ENCODE peak calls at places on chromosomes 12 and 14, in eight cellular contexts. One of them, this sample, is unnamed.

GRCh38 chr12:127459687-127460086 is 807.3 kb upstream of the TMEM132C start:
- DNase-seq in mesothelial cell of epicardium: no peak
- DNase-seq in heart right ventricle: no peak
- DNase-seq in AG04450: no peak
- DNase-seq in BE2C: no peak
- DNase-seq in lung: no peak
- DNase-seq in ovary: no peak
- DNase-seq in sigmoid colon: no peak
- DNase-seq in this sample: no peak

GRCh38 chr12:130164931-130165330 is 2.7 kb downstream of the FZD10 start:
- DNase-seq in mesothelial cell of epicardium: no peak
- DNase-seq in heart right ventricle: no peak
- DNase-seq in AG04450: no peak
- DNase-seq in BE2C: no peak
- DNase-seq in lung: no peak
- DNase-seq in ovary: no peak
- DNase-seq in sigmoid colon: no peak
- DNase-seq in this sample: no peak

GRCh38 chr12:132451836-132452195 is 38.1 kb upstream of the FBRSL1 start:
- DNase-seq in mesothelial cell of epicardium: no peak
- DNase-seq in heart right ventricle: no peak
- DNase-seq in AG04450: no peak
- DNase-seq in BE2C: no peak
- DNase-seq in lung: no peak
- DNase-seq in ovary: no peak
- DNase-seq in sigmoid colon: no peak
- DNase-seq in this sample: no peak

GRCh38 chr12:110270125-110270962 is 10.7 kb upstream of the ATP2A2 start:
- DNase-seq in mesothelial cell of epicardium: no peak
- DNase-seq in heart right ventricle: peak; percentile 57
- DNase-seq in AG04450: peak; percentile 42
- DNase-seq in BE2C: peak; percentile 68
- DNase-seq in lung: no peak
- DNase-seq in ovary: peak; percentile 51
- DNase-seq in sigmoid colon: peak; percentile 87
- DNase-seq in this sample: peak; percentile 45

GRCh38 chr12:19529933-19530630 is 90.8 kb downstream of the AEBP2 start:
- DNase-seq in mesothelial cell of epicardium: no peak
- DNase-seq in heart right ventricle: no peak
- DNase-seq in AG04450: no peak
- DNase-seq in BE2C: peak; percentile 16
- DNase-seq in lung: no peak
- DNase-seq in ovary: no peak
- DNase-seq in sigmoid colon: no peak
- DNase-seq in this sample: no peak

GRCh38 chr14:72617391-72618011 is 276.4 kb downstream of the DPF3 start:
- DNase-seq in mesothelial cell of epicardium: no peak
- DNase-seq in heart right ventricle: peak; percentile 67
- DNase-seq in AG04450: no peak
- DNase-seq in BE2C: peak; percentile 30
- DNase-seq in lung: no peak
- DNase-seq in ovary: peak; percentile 47
- DNase-seq in sigmoid colon: no peak
- DNase-seq in this sample: no peak

GRCh38 chr14:105314287-105315185 is at the start of gene PACS2:
- DNase-seq in mesothelial cell of epicardium: peak; percentile 81
- DNase-seq in heart right ventricle: peak; percentile 64
- DNase-seq in AG04450: peak; percentile 41
- DNase-seq in BE2C: peak; percentile 81
- DNase-seq in lung: peak; percentile 52
- DNase-seq in ovary: peak; percentile 89
- DNase-seq in sigmoid colon: peak; percentile 88
- DNase-seq in this sample: peak; percentile 56

GRCh38 chr14:87045241-87045640 is 947.7 kb downstream of the GALC start:
- DNase-seq in mesothelial cell of epicardium: no peak
- DNase-seq in heart right ventricle: no peak
- DNase-seq in AG04450: no peak
- DNase-seq in BE2C: no peak
- DNase-seq in lung: no peak
- DNase-seq in ovary: no peak
- DNase-seq in sigmoid colon: no peak
- DNase-seq in this sample: no peak

GRCh38 chr12:95473440-95473946 is 459 bp upstream of the METAP2 start:
- DNase-seq in mesothelial cell of epicardium: peak; percentile 40
- DNase-seq in heart right ventricle: peak; percentile 59
- DNase-seq in AG04450: no peak
- DNase-seq in BE2C: peak; percentile 25
- DNase-seq in lung: peak; percentile 47
- DNase-seq in ovary: no peak
- DNase-seq in sigmoid colon: no peak
- DNase-seq in this sample: no peak

GRCh38 chr12:43882578-43883178 is 46.8 kb downstream of the TMEM117 start:
- DNase-seq in mesothelial cell of epicardium: no peak
- DNase-seq in heart right ventricle: no peak
- DNase-seq in AG04450: peak; percentile 54
- DNase-seq in BE2C: peak; percentile 23
- DNase-seq in lung: no peak
- DNase-seq in ovary: no peak
- DNase-seq in sigmoid colon: no peak
- DNase-seq in this sample: no peak

GRCh38 chr14:55951366-55952206 is 166.6 kb upstream of the PELI2 start:
- DNase-seq in mesothelial cell of epicardium: no peak
- DNase-seq in heart right ventricle: no peak
- DNase-seq in AG04450: no peak
- DNase-seq in BE2C: no peak
- DNase-seq in lung: no peak
- DNase-seq in ovary: no peak
- DNase-seq in sigmoid colon: no peak
- DNase-seq in this sample: no peak

GRCh38 chr12:55931317-55931779 is 386 bp downstream of the DGKA start:
- DNase-seq in mesothelial cell of epicardium: no peak
- DNase-seq in heart right ventricle: no peak
- DNase-seq in AG04450: no peak
- DNase-seq in BE2C: no peak
- DNase-seq in lung: no peak
- DNase-seq in ovary: no peak
- DNase-seq in sigmoid colon: no peak
- DNase-seq in this sample: no peak

GRCh38 chr12:45483571-45483970 is 245.9 kb upstream of the ARID2 start:
- DNase-seq in mesothelial cell of epicardium: no peak
- DNase-seq in heart right ventricle: peak; percentile 62
- DNase-seq in AG04450: no peak
- DNase-seq in BE2C: no peak
- DNase-seq in lung: no peak
- DNase-seq in ovary: peak; percentile 44
- DNase-seq in sigmoid colon: peak; percentile 76
- DNase-seq in this sample: no peak

GRCh38 chr14:25396128-25396527 is 346.2 kb upstream of the STXBP6 start:
- DNase-seq in mesothelial cell of epicardium: no peak
- DNase-seq in heart right ventricle: no peak
- DNase-seq in AG04450: no peak
- DNase-seq in BE2C: no peak
- DNase-seq in lung: no peak
- DNase-seq in ovary: no peak
- DNase-seq in sigmoid colon: no peak
- DNase-seq in this sample: no peak

GRCh38 chr12:127324681-127325080 is 942.3 kb upstream of the TMEM132C start:
- DNase-seq in mesothelial cell of epicardium: no peak
- DNase-seq in heart right ventricle: no peak
- DNase-seq in AG04450: no peak
- DNase-seq in BE2C: no peak
- DNase-seq in lung: no peak
- DNase-seq in ovary: no peak
- DNase-seq in sigmoid colon: no peak
- DNase-seq in this sample: no peak

GRCh38 chr12:51591020-51591901 is at the start of gene SCN8A:
- DNase-seq in mesothelial cell of epicardium: peak; percentile 70
- DNase-seq in heart right ventricle: peak; percentile 18
- DNase-seq in AG04450: no peak
- DNase-seq in BE2C: peak; percentile 92
- DNase-seq in lung: no peak
- DNase-seq in ovary: peak; percentile 62
- DNase-seq in sigmoid colon: no peak
- DNase-seq in this sample: peak; percentile 70

GRCh38 chr12:2813573-2814185 is 1.2 kb downstream of the ITFG2 start:
- DNase-seq in mesothelial cell of epicardium: peak; percentile 44
- DNase-seq in heart right ventricle: peak; percentile 37
- DNase-seq in AG04450: no peak
- DNase-seq in BE2C: peak; percentile 78
- DNase-seq in lung: peak; percentile 42
- DNase-seq in ovary: no peak
- DNase-seq in sigmoid colon: no peak
- DNase-seq in this sample: no peak

GRCh38 chr14:101475468-101476257 is 85.6 kb upstream of the DIO3 start:
- DNase-seq in mesothelial cell of epicardium: peak; percentile 29
- DNase-seq in heart right ventricle: no peak
- DNase-seq in AG04450: peak; percentile 15
- DNase-seq in BE2C: no peak
- DNase-seq in lung: no peak
- DNase-seq in ovary: peak; percentile 75
- DNase-seq in sigmoid colon: peak; percentile 72
- DNase-seq in this sample: no peak

GRCh38 chr14:37587881-37588666 is 7.0 kb downstream of the FOXA1 start:
- DNase-seq in mesothelial cell of epicardium: peak; percentile 62
- DNase-seq in heart right ventricle: no peak
- DNase-seq in AG04450: no peak
- DNase-seq in BE2C: no peak
- DNase-seq in lung: no peak
- DNase-seq in ovary: no peak
- DNase-seq in sigmoid colon: no peak
- DNase-seq in this sample: no peak

GRCh38 chr12:15534322-15534721 is 212.0 kb downstream of the PTPRO start:
- DNase-seq in mesothelial cell of epicardium: no peak
- DNase-seq in heart right ventricle: no peak
- DNase-seq in AG04450: no peak
- DNase-seq in BE2C: no peak
- DNase-seq in lung: no peak
- DNase-seq in ovary: no peak
- DNase-seq in sigmoid colon: no peak
- DNase-seq in this sample: no peak

GRCh38 chr12:15535287-15535895 is 213.1 kb downstream of the PTPRO start:
- DNase-seq in mesothelial cell of epicardium: no peak
- DNase-seq in heart right ventricle: no peak
- DNase-seq in AG04450: no peak
- DNase-seq in BE2C: no peak
- DNase-seq in lung: no peak
- DNase-seq in ovary: no peak
- DNase-seq in sigmoid colon: no peak
- DNase-seq in this sample: no peak

GRCh38 chr12:15530361-15530760 is 208.1 kb downstream of the PTPRO start:
- DNase-seq in mesothelial cell of epicardium: no peak
- DNase-seq in heart right ventricle: no peak
- DNase-seq in AG04450: no peak
- DNase-seq in BE2C: no peak
- DNase-seq in lung: no peak
- DNase-seq in ovary: no peak
- DNase-seq in sigmoid colon: no peak
- DNase-seq in this sample: no peak

GRCh38 chr12:15534870-15535269 is 212.6 kb downstream of the PTPRO start:
- DNase-seq in mesothelial cell of epicardium: no peak
- DNase-seq in heart right ventricle: no peak
- DNase-seq in AG04450: no peak
- DNase-seq in BE2C: no peak
- DNase-seq in lung: peak; percentile 41
- DNase-seq in ovary: no peak
- DNase-seq in sigmoid colon: no peak
- DNase-seq in this sample: no peak

GRCh38 chr12:15532364-15532977 is 210.2 kb downstream of the PTPRO start:
- DNase-seq in mesothelial cell of epicardium: no peak
- DNase-seq in heart right ventricle: no peak
- DNase-seq in AG04450: peak; percentile 50
- DNase-seq in BE2C: peak; percentile 29
- DNase-seq in lung: no peak
- DNase-seq in ovary: no peak
- DNase-seq in sigmoid colon: no peak
- DNase-seq in this sample: no peak
- TF ChIP-seq CTCF in mesothelial cell of epicardium: no peak
- TF ChIP-seq CTCF in heart right ventricle: no peak
- TF ChIP-seq CTCF in AG04450: peak; percentile 73
- TF ChIP-seq CTCF in BE2C: peak; percentile 61
- TF ChIP-seq CTCF in lung: peak; percentile 31
- TF ChIP-seq CTCF in ovary: no peak
- TF ChIP-seq CTCF in sigmoid colon: peak; percentile 25
- TF ChIP-seq CTCF in this sample: peak; percentile 60

GRCh38 chr12:111274820-111275219 is 94.1 kb downstream of the PHETA1 start:
- DNase-seq in mesothelial cell of epicardium: no peak
- DNase-seq in heart right ventricle: no peak
- DNase-seq in AG04450: no peak
- DNase-seq in BE2C: no peak
- DNase-seq in lung: no peak
- DNase-seq in ovary: no peak
- DNase-seq in sigmoid colon: no peak
- DNase-seq in this sample: no peak
- TF ChIP-seq CTCF in mesothelial cell of epicardium: peak; percentile 35
- TF ChIP-seq CTCF in heart right ventricle: no peak
- TF ChIP-seq CTCF in AG04450: peak; percentile 39
- TF ChIP-seq CTCF in BE2C: peak; percentile 79
- TF ChIP-seq CTCF in lung: no peak
- TF ChIP-seq CTCF in ovary: no peak
- TF ChIP-seq CTCF in sigmoid colon: no peak
- TF ChIP-seq CTCF in this sample: peak; percentile 49

GRCh38 chr14:95876769-95877490 is at the start of gene TUNAR:
- DNase-seq in mesothelial cell of epicardium: no peak
- DNase-seq in heart right ventricle: no peak
- DNase-seq in AG04450: no peak
- DNase-seq in BE2C: no peak
- DNase-seq in lung: no peak
- DNase-seq in ovary: no peak
- DNase-seq in sigmoid colon: no peak
- DNase-seq in this sample: no peak
- TF ChIP-seq CTCF in mesothelial cell of epicardium: no peak
- TF ChIP-seq CTCF in heart right ventricle: no peak
- TF ChIP-seq CTCF in AG04450: no peak
- TF ChIP-seq CTCF in BE2C: no peak
- TF ChIP-seq CTCF in lung: no peak
- TF ChIP-seq CTCF in ovary: no peak
- TF ChIP-seq CTCF in sigmoid colon: no peak
- TF ChIP-seq CTCF in this sample: no peak

DNA sequence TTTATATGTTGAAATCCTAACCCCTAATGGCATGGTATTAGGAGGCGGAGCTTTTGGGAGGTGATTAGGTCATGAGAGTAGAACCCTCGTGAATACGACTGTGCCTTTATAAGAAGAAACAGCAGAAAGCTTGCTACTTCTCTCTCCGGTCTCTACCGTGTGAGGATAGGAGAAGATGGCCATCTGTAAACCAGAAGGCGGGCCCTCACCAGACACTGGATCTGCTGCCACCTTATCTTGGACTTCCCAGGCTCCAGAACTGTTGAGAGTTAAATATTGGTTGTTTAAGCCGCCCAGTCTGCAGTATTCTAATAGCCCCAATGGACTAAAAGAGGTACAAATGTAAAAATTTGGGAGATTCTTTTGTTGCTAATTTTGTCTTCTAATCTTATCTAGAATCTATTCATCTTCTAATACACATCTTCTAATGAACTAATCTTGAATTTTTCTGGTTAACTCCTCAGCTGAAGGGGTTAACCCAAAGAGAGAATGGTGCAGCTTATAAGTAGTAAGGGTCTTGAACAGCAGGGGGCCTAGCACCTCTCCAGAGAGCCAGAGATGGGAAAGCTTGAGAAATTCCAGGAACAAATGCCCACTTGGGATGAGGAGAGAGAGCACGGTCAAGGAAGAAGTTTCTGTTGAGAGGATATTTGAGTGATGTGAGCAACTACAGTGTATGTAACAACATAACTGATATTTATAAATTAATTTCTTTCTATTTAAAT is 264.0 kb upstream of the GRIP1 start:
- DNase-seq in mesothelial cell of epicardium: no peak
- DNase-seq in heart right ventricle: no peak
- DNase-seq in AG04450: no peak
- DNase-seq in BE2C: no peak
- DNase-seq in lung: no peak
- DNase-seq in ovary: no peak
- DNase-seq in sigmoid colon: no peak
- DNase-seq in this sample: no peak
- TF ChIP-seq CTCF in mesothelial cell of epicardium: no peak
- TF ChIP-seq CTCF in heart right ventricle: no peak
- TF ChIP-seq CTCF in AG04450: no peak
- TF ChIP-seq CTCF in BE2C: peak; percentile 4
- TF ChIP-seq CTCF in lung: no peak
- TF ChIP-seq CTCF in ovary: no peak
- TF ChIP-seq CTCF in sigmoid colon: no peak
- TF ChIP-seq CTCF in this sample: no peak

This sample was measured in dorsolateral prefrontal cortex.